ENCODE peak calls at places on chromosomes 16 and 17, in eight cellular contexts. Q, I, S, Z, U, Y, C and N are unnamed samples.

GRCh38 chr17:77499699-77500435 is 359.1 kb downstream of the SEC14L1 start:
- DNase-seq in Q (peak), I (no peak), S (no peak), Z (no peak), U (no peak), Y (no peak), C (no peak), N (no peak)

GRCh38 chr16:1311738-1312458 is 2.5 kb downstream of the UBE2I start:
- DNase-seq in Q (no peak), I (no peak), S (peak), Z (no peak), U (no peak), Y (peak), C (no peak), N (no peak)

GRCh38 chr17:9647014-9647413 is 1.7 kb downstream of the USP43 start:
- DNase-seq in Q (no peak), I (no peak), S (no peak), Z (no peak), U (no peak), Y (no peak), C (no peak), N (no peak)

GRCh38 chr17:71188811-71189492 is 931.9 kb upstream of the SOX9 start:
- DNase-seq in Q (no peak), I (no peak), S (no peak), Z (no peak), U (no peak), Y (peak), C (no peak), N (no peak)

GRCh38 chr17:16222406-16222805 is 5.4 kb downstream of the PIGL start:
- DNase-seq in Q (no peak), I (no peak), S (no peak), Z (no peak), U (no peak), Y (no peak), C (no peak), N (no peak)

GRCh38 chr17:6639651-6640535 is 618 bp downstream of the KIAA0753 start:
- DNase-seq in Q (peak), I (no peak), S (no peak), Z (no peak), U (peak), Y (peak), C (no peak), N (no peak)

GRCh38 chr17:74992223-74992622 is 4.8 kb downstream of the CDR2L start:
- DNase-seq in Q (no peak), I (no peak), S (no peak), Z (no peak), U (no peak), Y (no peak), C (no peak), N (no peak)

GRCh38 chr17:5467416-5467815 is 1.4 kb downstream of the DHX33 start:
- DNase-seq in Q (no peak), I (no peak), S (no peak), Z (no peak), U (no peak), Y (no peak), C (no peak), N (no peak)

GRCh38 chr17:55769625-55770000 is 18.8 kb downstream of the PCTP start:
- DNase-seq in Q (no peak), I (peak), S (no peak), Z (no peak), U (no peak), Y (peak), C (no peak), N (no peak)

GRCh38 chr17:82822281-82822680 is 17.5 kb downstream of the ZNF750 start:
- DNase-seq in Q (no peak), I (no peak), S (no peak), Z (no peak), U (no peak), Y (no peak), C (no peak), N (no peak)

GRCh38 chr16:69542974-69543373 is 22.8 kb upstream of the NFAT5 start:
- DNase-seq in Q (no peak), I (no peak), S (peak), Z (no peak), U (no peak), Y (peak), C (no peak), N (no peak)

GRCh38 chr17:45743626-45744326 is 40.3 kb upstream of the CRHR1 start:
- DNase-seq in Q (no peak), I (no peak), S (no peak), Z (no peak), U (no peak), Y (no peak), C (no peak), N (no peak)

GRCh38 chr17:8122391-8122922 is 1.4 kb downstream of the HES7 start:
- DNase-seq in Q (peak), I (no peak), S (no peak), Z (no peak), U (no peak), Y (peak), C (no peak), N (no peak)

GRCh38 chr17:76969598-76970172 is 101.5 kb downstream of the MGAT5B start:
- DNase-seq in Q (no peak), I (no peak), S (no peak), Z (peak), U (peak), Y (no peak), C (no peak), N (no peak)

GRCh38 chr17:57629470-57629869 is 115.6 kb downstream of the CCDC182 start:
- DNase-seq in Q (no peak), I (no peak), S (no peak), Z (no peak), U (no peak), Y (no peak), C (no peak), N (no peak)

GRCh38 chr17:7886227-7887037 is 2.2 kb upstream of the CHD3 start:
- DNase-seq in Q (peak), I (no peak), S (peak), Z (no peak), U (peak), Y (peak), C (peak), N (no peak)

GRCh38 chr17:59785091-59785799 is 77.8 kb downstream of the VMP1 start:
- DNase-seq in Q (no peak), I (no peak), S (no peak), Z (no peak), U (no peak), Y (no peak), C (no peak), N (no peak)

GRCh38 chr17:49576121-49576905 is 642 bp downstream of the NXPH3 start:
- DNase-seq in Q (peak), I (peak), S (peak), Z (no peak), U (no peak), Y (peak), C (no peak), N (no peak)

GRCh38 chr16:12646490-12647274 is 157.0 kb downstream of the CPPED1 start:
- DNase-seq in Q (no peak), I (no peak), S (no peak), Z (peak), U (no peak), Y (no peak), C (no peak), N (peak)

GRCh38 chr16:10601444-10602401 is 21.3 kb upstream of the EMP2 start:
- DNase-seq in Q (no peak), I (no peak), S (no peak), Z (no peak), U (no peak), Y (no peak), C (no peak), N (no peak)

GRCh38 chr17:15279011-15279477 is 13.9 kb upstream of the PMP22 start:
- DNase-seq in Q (no peak), I (peak), S (no peak), Z (no peak), U (no peak), Y (peak), C (no peak), N (no peak)

GRCh38 chr17:6429266-6429665 is 5.7 kb downstream of the AIPL1 start:
- DNase-seq in Q (peak), I (no peak), S (no peak), Z (no peak), U (no peak), Y (no peak), C (no peak), N (no peak)